ENCODE peak calls at places on chromosomes 3 and 15, in ten cellular contexts. R is endodermal cell; N is IMR-90; P is foreskin fibroblast; W is mesothelial cell of epicardium; H is esophagus squamous epithelium; D is GM13977; C is lower leg skin; B is CD4-positive, alpha-beta T cell; J is cardiac muscle cell. L is an unnamed sample.

GRCh38 chr3:142888099-142888483 is 792 bp downstream of the PCOLCE2 start:
- DNase-seq in P (peak; percentile 46), J (peak; percentile 46), C (no peak), R (no peak), B (no peak), N (no peak), D (peak; percentile 39), H (no peak), W (no peak), L (no peak)

GRCh38 chr15:88791637-88792036 is 11.6 kb upstream of the ACAN start:
- DNase-seq in R (no peak), W (no peak), N (no peak), D (no peak), H (no peak), C (peak; percentile 12), J (no peak), B (no peak), P (no peak), L (no peak)

GRCh38 chr15:65029736-65030208 is 333 bp upstream of the MTFMT start:
- DNase-seq in P (no peak), J (no peak), D (no peak), H (no peak), N (no peak), B (no peak), R (no peak), C (no peak), W (no peak), L (no peak)

GRCh38 chr3:127588675-127589577 is 1.6 kb downstream of the TPRA1 start:
- DNase-seq in C (no peak), N (peak; percentile 72), W (no peak), D (no peak), H (no peak), B (no peak), J (peak; percentile 36), P (peak; percentile 88), R (peak; percentile 64), L (no peak)

GRCh38 chr3:30135190-30135589 is 471.2 kb upstream of the TGFBR2 start:
- DNase-seq in R (no peak), H (no peak), C (no peak), N (no peak), W (no peak), J (no peak), D (no peak), B (no peak), P (peak; percentile 42), L (no peak)

GRCh38 chr3:183349421-183350157 is 78.8 kb downstream of the MCF2L2 start:
- DNase-seq in H (no peak), N (no peak), W (no peak), C (no peak), P (no peak), J (no peak), R (no peak), D (no peak), B (no peak), L (no peak)

GRCh38 chr3:59426851-59427565 is 377.2 kb upstream of the CFAP20DC start:
- DNase-seq in N (peak; percentile 86), W (no peak), R (no peak), D (no peak), H (no peak), J (no peak), B (no peak), P (peak; percentile 45), C (no peak), L (no peak)

GRCh38 chr3:15052335-15053242 is 12.5 kb downstream of the MRPS25 start:
- DNase-seq in H (no peak), R (peak; percentile 67), W (no peak), N (no peak), D (no peak), C (no peak), J (no peak), B (no peak), P (no peak), L (no peak)

GRCh38 chr15:40633178-40633577 is 39.1 kb downstream of the KNL1 start:
- DNase-seq in W (no peak), C (no peak), D (no peak), P (peak; percentile 6), J (no peak), H (no peak), B (no peak), R (no peak), N (peak; percentile 64), L (no peak)

GRCh38 chr3:46321461-46322104 is 32.3 kb upstream of the CCR2 start:
- DNase-seq in J (no peak), D (peak; percentile 25), B (no peak), P (no peak), H (no peak), R (no peak), N (no peak), W (no peak), C (no peak), L (no peak)

GRCh38 chr3:184371570-184372018 is 6.4 kb downstream of the THPO start:
- DNase-seq in R (peak; percentile 94), J (peak; percentile 83), D (peak; percentile 83), P (peak; percentile 96), B (peak; percentile 59), H (peak; percentile 6), N (peak; percentile 89), W (no peak), C (peak; percentile 94), L (no peak)

GRCh38 chr3:154745122-154745521 is 315.1 kb upstream of the GPR149 start:
- DNase-seq in D (no peak), R (no peak), P (no peak), B (no peak), N (no peak), J (no peak), W (no peak), C (no peak), H (no peak), L (no peak)

GRCh38 chr3:171777608-171777995 is 32.7 kb downstream of the PLD1 start:
- DNase-seq in H (no peak), N (no peak), R (no peak), P (no peak), C (no peak), D (no peak), W (no peak), J (no peak), B (no peak), L (no peak)

GRCh38 chr3:125434582-125435011 is 59.5 kb upstream of the ZNF148 start:
- DNase-seq in R (no peak), N (no peak), B (no peak), J (no peak), D (peak; percentile 31), H (no peak), W (no peak), P (no peak), C (no peak), L (no peak)

GRCh38 chr3:179269152-179269707 is 18.3 kb upstream of the KCNMB3 start:
- DNase-seq in D (no peak), C (no peak), J (no peak), B (no peak), N (no peak), P (no peak), H (no peak), R (no peak), W (no peak), L (no peak)

GRCh38 chr3:179276743-179277142 is 25.8 kb upstream of the KCNMB3 start:
- DNase-seq in D (no peak), B (no peak), W (no peak), H (no peak), C (no peak), P (no peak), J (no peak), R (no peak), N (no peak), L (no peak)

GRCh38 chr3:179276001-179276400 is 25.1 kb upstream of the KCNMB3 start:
- DNase-seq in D (no peak), C (no peak), P (no peak), B (no peak), N (no peak), J (no peak), R (no peak), W (no peak), H (no peak), L (no peak)

GRCh38 chr3:179268400-179269051 is 17.6 kb upstream of the KCNMB3 start:
- DNase-seq in B (no peak), R (no peak), W (no peak), C (no peak), N (no peak), J (peak; percentile 36), P (no peak), H (no peak), D (no peak), L (no peak)

DNA sequence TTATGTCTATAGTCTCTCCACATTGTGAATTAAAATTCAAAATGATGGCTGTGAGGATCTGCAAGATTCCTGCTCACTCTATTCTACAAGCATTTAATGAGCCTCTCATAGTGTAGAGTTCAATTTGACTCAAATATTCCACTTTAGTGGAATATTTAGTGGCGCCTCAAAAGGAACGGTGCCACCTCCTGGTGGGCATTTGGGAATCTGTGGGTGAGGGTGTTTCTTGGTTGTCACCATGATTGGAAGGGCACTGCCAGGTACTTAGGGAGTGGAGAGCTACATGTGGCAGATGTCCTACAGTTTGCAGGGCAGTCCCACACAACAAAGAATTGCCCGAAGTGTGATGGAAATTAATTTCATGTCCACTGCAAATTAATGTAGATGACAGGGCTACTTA is 21.5 kb upstream of the KCNMB3 start:
- DNase-seq in H (no peak), C (no peak), J (no peak), R (no peak), W (no peak), N (peak; percentile 8), D (no peak), B (no peak), P (peak; percentile 54), L (no peak)
- TF ChIP-seq CTCF in H (no peak), C (no peak), J (peak; percentile 42), R (peak; percentile 28), W (no peak), N (peak; percentile 38), D (peak; percentile 2), B (peak; percentile 31), P (no peak), L (no peak)

GRCh38 chr3:80682951-80683350 is 915.2 kb upstream of the ROBO1 start:
- DNase-seq in D (no peak), B (no peak), R (no peak), W (no peak), C (no peak), N (no peak), J (no peak), H (no peak), P (no peak), L (no peak)

GRCh38 chr3:80688814-80689213 is 921.0 kb upstream of the ROBO1 start:
- DNase-seq in J (peak; percentile 19), B (no peak), D (no peak), P (no peak), C (no peak), W (no peak), R (no peak), N (no peak), H (no peak), L (no peak)
- TF ChIP-seq CTCF in J (peak; percentile 33), B (no peak), D (peak; percentile 2), P (no peak), C (no peak), W (peak; percentile 28), R (peak; percentile 75), N (peak; percentile 24), H (no peak), L (no peak)

GRCh38 chr3:186930639-186931486 is 537 bp downstream of the ST6GAL1 start:
- DNase-seq in P (peak; percentile 78), R (peak; percentile 95), B (peak; percentile 66), W (no peak), N (peak; percentile 34), C (peak; percentile 89), D (peak; percentile 77), H (peak; percentile 22), J (peak; percentile 84), L (peak; percentile 55)
- TF ChIP-seq CTCF in P (no peak), R (peak; percentile 35), B (peak; percentile 48), W (no peak), N (no peak), C (no peak), D (peak; percentile 29), H (no peak), J (peak; percentile 11), L (no peak)

GRCh38 chr3:54916722-54917121 is 11.1 kb downstream of the LRTM1 start:
- DNase-seq in B (no peak), P (peak; percentile 37), D (no peak), W (no peak), C (no peak), H (no peak), R (no peak), J (no peak), N (no peak), L (no peak)
- TF ChIP-seq CTCF in B (no peak), P (no peak), D (no peak), W (no peak), C (no peak), H (no peak), R (no peak), J (no peak), N (no peak), L (no peak)

L was measured in natural killer cell.